ENCODE peak calls at places on chromosomes 2 and 18, in seven cellular contexts. One of them, this sample, is unnamed.

GRCh38 chr2:161228511-161229240 is 68.4 kb downstream of the TANK start:
- DNase-seq in brain microvascular endothelial cell: no peak
- DNase-seq in epithelial cell of esophagus: peak
- DNase-seq in AG04449: no peak
- DNase-seq in choroid plexus epithelial cell: no peak
- DNase-seq in AG04450: no peak
- DNase-seq in IMR-90: peak
- DNase-seq in this sample: no peak

GRCh38 chr18:652131-652530 is 5.3 kb upstream of the TYMS start:
- DNase-seq in brain microvascular endothelial cell: no peak
- DNase-seq in epithelial cell of esophagus: no peak
- DNase-seq in AG04449: no peak
- DNase-seq in choroid plexus epithelial cell: no peak
- DNase-seq in AG04450: no peak
- DNase-seq in IMR-90: no peak
- DNase-seq in this sample: no peak

GRCh38 chr2:126187665-126188064 is 468.3 kb upstream of the GYPC start:
- DNase-seq in brain microvascular endothelial cell: peak
- DNase-seq in epithelial cell of esophagus: no peak
- DNase-seq in AG04449: no peak
- DNase-seq in choroid plexus epithelial cell: no peak
- DNase-seq in AG04450: peak
- DNase-seq in IMR-90: no peak
- DNase-seq in this sample: no peak

GRCh38 chr2:65638438-65638837 is 206.0 kb upstream of the SPRED2 start:
- DNase-seq in brain microvascular endothelial cell: no peak
- DNase-seq in epithelial cell of esophagus: no peak
- DNase-seq in AG04449: no peak
- DNase-seq in choroid plexus epithelial cell: no peak
- DNase-seq in AG04450: no peak
- DNase-seq in IMR-90: no peak
- DNase-seq in this sample: no peak

GRCh38 chr18:79933765-79934164 is 17.7 kb downstream of the SLC66A2 start:
- DNase-seq in brain microvascular endothelial cell: peak
- DNase-seq in epithelial cell of esophagus: no peak
- DNase-seq in AG04449: peak
- DNase-seq in choroid plexus epithelial cell: peak
- DNase-seq in AG04450: no peak
- DNase-seq in IMR-90: no peak
- DNase-seq in this sample: no peak

GRCh38 chr2:150759531-150759930 is 272.1 kb upstream of the RND3 start:
- DNase-seq in brain microvascular endothelial cell: no peak
- DNase-seq in epithelial cell of esophagus: no peak
- DNase-seq in AG04449: no peak
- DNase-seq in choroid plexus epithelial cell: no peak
- DNase-seq in AG04450: no peak
- DNase-seq in IMR-90: no peak
- DNase-seq in this sample: no peak

GRCh38 chr2:8882094-8882493 is 44.7 kb upstream of the KIDINS220 start:
- DNase-seq in brain microvascular endothelial cell: peak
- DNase-seq in epithelial cell of esophagus: peak
- DNase-seq in AG04449: no peak
- DNase-seq in choroid plexus epithelial cell: peak
- DNase-seq in AG04450: no peak
- DNase-seq in IMR-90: peak
- DNase-seq in this sample: no peak

GRCh38 chr2:189683348-189683747 is 8.9 kb downstream of the ANKAR start:
- DNase-seq in brain microvascular endothelial cell: no peak
- DNase-seq in epithelial cell of esophagus: peak
- DNase-seq in AG04449: no peak
- DNase-seq in choroid plexus epithelial cell: no peak
- DNase-seq in AG04450: no peak
- DNase-seq in IMR-90: peak
- DNase-seq in this sample: no peak

GRCh38 chr2:216292886-216293291 is 79.4 kb downstream of the MARCHF4 start:
- DNase-seq in brain microvascular endothelial cell: no peak
- DNase-seq in epithelial cell of esophagus: peak
- DNase-seq in AG04449: no peak
- DNase-seq in choroid plexus epithelial cell: no peak
- DNase-seq in AG04450: no peak
- DNase-seq in IMR-90: no peak
- DNase-seq in this sample: no peak

GRCh38 chr18:58100154-58100553 is 56.1 kb downstream of the NEDD4L start:
- DNase-seq in brain microvascular endothelial cell: no peak
- DNase-seq in epithelial cell of esophagus: no peak
- DNase-seq in AG04449: no peak
- DNase-seq in choroid plexus epithelial cell: no peak
- DNase-seq in AG04450: no peak
- DNase-seq in IMR-90: no peak
- DNase-seq in this sample: no peak

GRCh38 chr2:217711236-217711635 is 291.6 kb downstream of the TNS1 start:
- DNase-seq in brain microvascular endothelial cell: peak
- DNase-seq in epithelial cell of esophagus: no peak
- DNase-seq in AG04449: peak
- DNase-seq in choroid plexus epithelial cell: peak
- DNase-seq in AG04450: peak
- DNase-seq in IMR-90: peak
- DNase-seq in this sample: no peak

GRCh38 chr2:6487805-6488204 is 377.9 kb downstream of the CMPK2 start:
- DNase-seq in brain microvascular endothelial cell: no peak
- DNase-seq in epithelial cell of esophagus: no peak
- DNase-seq in AG04449: no peak
- DNase-seq in choroid plexus epithelial cell: no peak
- DNase-seq in AG04450: no peak
- DNase-seq in IMR-90: no peak
- DNase-seq in this sample: no peak

GRCh38 chr2:58634653-58635347 is 393.7 kb upstream of the FANCL start:
- DNase-seq in brain microvascular endothelial cell: peak
- DNase-seq in epithelial cell of esophagus: peak
- DNase-seq in AG04449: no peak
- DNase-seq in choroid plexus epithelial cell: peak
- DNase-seq in AG04450: no peak
- DNase-seq in IMR-90: no peak
- DNase-seq in this sample: no peak

GRCh38 chr2:220191737-220192136 is 564.3 kb downstream of the SLC4A3 start:
- DNase-seq in brain microvascular endothelial cell: no peak
- DNase-seq in epithelial cell of esophagus: no peak
- DNase-seq in AG04449: no peak
- DNase-seq in choroid plexus epithelial cell: no peak
- DNase-seq in AG04450: no peak
- DNase-seq in IMR-90: no peak
- DNase-seq in this sample: no peak

GRCh38 chr2:238155051-238155760 is 3.6 kb upstream of the ERFE start:
- DNase-seq in brain microvascular endothelial cell: peak
- DNase-seq in epithelial cell of esophagus: no peak
- DNase-seq in AG04449: peak
- DNase-seq in choroid plexus epithelial cell: peak
- DNase-seq in AG04450: peak
- DNase-seq in IMR-90: peak
- DNase-seq in this sample: no peak

GRCh38 chr2:160429248-160430000 is 64.2 kb downstream of the RBMS1 start:
- DNase-seq in brain microvascular endothelial cell: no peak
- DNase-seq in epithelial cell of esophagus: peak
- DNase-seq in AG04449: no peak
- DNase-seq in choroid plexus epithelial cell: peak
- DNase-seq in AG04450: no peak
- DNase-seq in IMR-90: peak
- DNase-seq in this sample: no peak

GRCh38 chr2:85238607-85239006 is 89.2 kb downstream of the TGOLN2 start:
- DNase-seq in brain microvascular endothelial cell: no peak
- DNase-seq in epithelial cell of esophagus: no peak
- DNase-seq in AG04449: no peak
- DNase-seq in choroid plexus epithelial cell: no peak
- DNase-seq in AG04450: no peak
- DNase-seq in IMR-90: no peak
- DNase-seq in this sample: no peak

DNA sequence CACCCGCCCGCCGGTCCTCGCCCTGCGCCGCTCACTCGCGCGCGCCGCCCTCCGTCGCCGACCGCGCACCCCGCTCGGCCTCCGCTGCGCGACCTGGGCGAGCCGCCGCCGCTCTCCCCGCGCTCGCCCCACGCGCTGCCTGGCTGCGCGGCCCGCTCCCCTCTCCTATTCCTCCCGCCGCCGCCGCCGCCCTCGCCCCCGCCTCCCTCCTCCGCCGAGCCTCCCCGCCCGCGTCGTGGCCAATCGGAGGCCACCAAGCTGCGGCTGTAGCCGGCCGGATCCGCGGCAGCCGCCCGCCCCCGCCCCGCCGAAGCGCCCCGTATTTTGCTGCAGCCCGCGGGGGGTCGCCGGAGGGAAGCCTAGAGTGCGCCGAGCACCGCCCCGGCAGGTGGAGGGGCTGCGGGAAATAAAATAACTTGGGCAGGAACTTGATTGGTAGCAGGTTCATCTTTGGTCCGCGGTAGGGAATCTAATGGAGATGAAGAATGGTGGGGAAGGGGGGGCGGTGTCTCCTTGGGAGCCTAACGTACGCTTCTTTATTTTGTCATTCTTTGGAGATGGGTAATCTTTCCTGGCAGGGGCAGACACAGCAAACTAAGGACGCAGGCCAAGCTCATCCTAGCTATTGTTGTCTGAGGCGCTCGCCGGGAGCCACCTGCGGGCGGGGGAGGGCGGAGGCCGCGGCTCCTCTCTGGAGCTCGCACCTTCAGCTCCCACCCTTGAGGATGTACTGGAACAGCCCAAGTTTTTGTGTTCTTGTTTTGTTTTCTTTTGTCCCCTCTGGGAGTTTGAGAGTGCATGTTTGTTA is 1.1 kb upstream of the CDH2 start:
- DNase-seq in brain microvascular endothelial cell: peak
- DNase-seq in epithelial cell of esophagus: peak
- DNase-seq in AG04449: no peak
- DNase-seq in choroid plexus epithelial cell: peak
- DNase-seq in AG04450: no peak
- DNase-seq in IMR-90: peak
- DNase-seq in this sample: no peak
- TF ChIP-seq CTCF in brain microvascular endothelial cell: peak
- TF ChIP-seq CTCF in epithelial cell of esophagus: no peak
- TF ChIP-seq CTCF in AG04449: no peak
- TF ChIP-seq CTCF in choroid plexus epithelial cell: peak
- TF ChIP-seq CTCF in AG04450: peak
- TF ChIP-seq CTCF in IMR-90: peak
- TF ChIP-seq CTCF in this sample: no peak

GRCh38 chr2:45010706-45011036 is 1.4 kb upstream of the SIX2 start:
- DNase-seq in brain microvascular endothelial cell: no peak
- DNase-seq in epithelial cell of esophagus: no peak
- DNase-seq in AG04449: no peak
- DNase-seq in choroid plexus epithelial cell: no peak
- DNase-seq in AG04450: no peak
- DNase-seq in IMR-90: no peak
- DNase-seq in this sample: no peak

GRCh38 chr2:45011621-45012602 is 2.7 kb upstream of the SIX2 start:
- DNase-seq in brain microvascular endothelial cell: no peak
- DNase-seq in epithelial cell of esophagus: no peak
- DNase-seq in AG04449: no peak
- DNase-seq in choroid plexus epithelial cell: peak
- DNase-seq in AG04450: no peak
- DNase-seq in IMR-90: no peak
- DNase-seq in this sample: no peak

GRCh38 chr2:45014016-45014702 is 4.9 kb upstream of the SIX2 start:
- DNase-seq in brain microvascular endothelial cell: peak
- DNase-seq in epithelial cell of esophagus: peak
- DNase-seq in AG04449: no peak
- DNase-seq in choroid plexus epithelial cell: peak
- DNase-seq in AG04450: no peak
- DNase-seq in IMR-90: no peak
- DNase-seq in this sample: no peak

GRCh38 chr2:45012733-45013132 is 3.5 kb upstream of the SIX2 start:
- DNase-seq in brain microvascular endothelial cell: no peak
- DNase-seq in epithelial cell of esophagus: no peak
- DNase-seq in AG04449: no peak
- DNase-seq in choroid plexus epithelial cell: no peak
- DNase-seq in AG04450: no peak
- DNase-seq in IMR-90: no peak
- DNase-seq in this sample: no peak

DNA sequence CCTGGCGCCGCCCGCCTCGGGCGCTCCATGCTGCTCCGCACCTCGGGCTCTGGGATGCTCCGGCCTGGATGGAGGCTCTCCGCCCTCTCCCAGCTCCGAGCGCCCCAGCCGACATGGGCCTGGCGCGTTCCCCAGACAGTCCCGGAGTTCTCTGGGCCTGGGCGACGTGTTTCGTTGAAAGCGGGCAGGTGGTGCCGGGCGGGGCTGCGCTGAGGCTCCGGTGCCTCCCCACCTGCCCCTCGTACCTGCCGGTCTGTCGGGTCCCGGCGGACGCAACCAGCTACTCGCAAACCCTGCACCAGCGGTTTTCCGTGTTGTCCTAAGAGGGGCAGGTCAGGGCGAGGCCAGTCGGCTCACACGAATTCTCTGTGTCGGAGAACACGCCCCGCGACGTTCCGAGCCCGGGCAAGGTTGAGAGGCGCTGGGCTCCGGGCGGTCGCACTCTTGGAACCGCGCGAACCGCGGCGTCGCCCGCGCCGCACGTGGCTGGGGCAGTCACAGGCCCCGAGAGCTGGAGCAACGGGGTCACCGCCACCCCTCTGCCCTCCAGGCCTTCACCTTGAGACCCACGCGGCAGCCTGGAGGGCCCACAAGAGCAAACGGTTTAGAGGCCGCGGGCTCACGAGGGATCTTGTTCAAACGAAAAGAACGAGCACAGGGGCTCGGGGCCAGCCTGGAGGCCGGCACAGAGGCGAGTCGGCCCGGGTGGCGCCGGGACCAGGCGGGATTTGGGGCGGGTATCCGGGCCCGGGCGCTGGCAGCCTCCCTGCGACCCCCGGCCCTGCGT is 4.2 kb upstream of the SIX2 start:
- DNase-seq in brain microvascular endothelial cell: no peak
- DNase-seq in epithelial cell of esophagus: no peak
- DNase-seq in AG04449: no peak
- DNase-seq in choroid plexus epithelial cell: no peak
- DNase-seq in AG04450: no peak
- DNase-seq in IMR-90: no peak
- DNase-seq in this sample: no peak
- H3K4me3 ChIP-seq in brain microvascular endothelial cell: peak
- H3K4me3 ChIP-seq in epithelial cell of esophagus: peak
- H3K4me3 ChIP-seq in AG04449: peak
- H3K4me3 ChIP-seq in choroid plexus epithelial cell: peak
- H3K4me3 ChIP-seq in AG04450: no peak
- H3K4me3 ChIP-seq in IMR-90: no peak
- H3K4me3 ChIP-seq in this sample: peak

DNA sequence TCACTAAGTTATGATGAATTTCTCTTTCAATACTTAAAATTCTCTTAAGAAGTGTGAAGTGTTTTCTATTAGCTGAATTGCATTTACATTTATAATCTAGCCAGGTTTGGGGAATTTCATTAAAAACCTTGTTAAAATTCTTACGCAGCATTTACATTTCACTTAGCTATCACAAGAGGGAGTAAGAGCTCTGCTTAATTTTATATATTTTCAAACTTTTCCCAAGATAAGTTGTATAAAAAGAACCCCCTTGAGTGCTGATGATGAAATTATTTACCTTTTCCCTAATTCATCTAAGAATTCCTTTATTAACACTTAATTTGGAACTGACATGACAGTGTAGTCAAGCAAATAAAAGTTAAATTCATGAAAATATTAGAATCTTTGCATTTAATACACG is 54.2 kb upstream of the ZSWIM2 start:
- DNase-seq in brain microvascular endothelial cell: no peak
- DNase-seq in epithelial cell of esophagus: peak
- DNase-seq in AG04449: no peak
- DNase-seq in choroid plexus epithelial cell: peak
- DNase-seq in AG04450: no peak
- DNase-seq in IMR-90: no peak
- DNase-seq in this sample: no peak
- TF ChIP-seq CTCF in brain microvascular endothelial cell: peak
- TF ChIP-seq CTCF in epithelial cell of esophagus: peak
- TF ChIP-seq CTCF in AG04449: peak
- TF ChIP-seq CTCF in choroid plexus epithelial cell: peak
- TF ChIP-seq CTCF in AG04450: peak
- TF ChIP-seq CTCF in IMR-90: peak
- TF ChIP-seq CTCF in this sample: peak

GRCh38 chr2:55156326-55156725 is 75.8 kb downstream of the CLHC1 start:
- DNase-seq in brain microvascular endothelial cell: no peak
- DNase-seq in epithelial cell of esophagus: no peak
- DNase-seq in AG04449: no peak
- DNase-seq in choroid plexus epithelial cell: peak
- DNase-seq in AG04450: no peak
- DNase-seq in IMR-90: peak
- DNase-seq in this sample: no peak
- H3K4me3 ChIP-seq in brain microvascular endothelial cell: no peak
- H3K4me3 ChIP-seq in epithelial cell of esophagus: no peak
- H3K4me3 ChIP-seq in AG04449: no peak
- H3K4me3 ChIP-seq in choroid plexus epithelial cell: no peak
- H3K4me3 ChIP-seq in AG04450: no peak
- H3K4me3 ChIP-seq in IMR-90: no peak
- H3K4me3 ChIP-seq in this sample: no peak

This sample was measured in AG09309.